ENCODE peak calls at places on chromosomes 7 and 10, in ten cellular contexts. E is HCT116; P is dorsolateral prefrontal cortex; G is IMR-90; R is epithelial cell of prostate; T is psoas muscle; X is HL-60; U is CD8-positive, alpha-beta memory T cell; J is tibial nerve; Q is lower lobe of right lung. L is an unnamed sample.

GRCh38 chr10:16195178-16195769 is 241.5 kb upstream of the PTER start:
- DNase-seq in R (no peak), X (no peak), E (no peak), Q (no peak), J (no peak), G (no peak), P (no peak), T (no peak), U (no peak), L (no peak)

GRCh38 chr10:85648279-85648754 is 718.3 kb downstream of the GRID1 start:
- DNase-seq in R (no peak), X (no peak), J (peak; percentile 84), T (peak; percentile 56), Q (no peak), G (no peak), U (no peak), P (no peak), E (no peak), L (no peak)

GRCh38 chr7:140571537-140572122 is 69.0 kb downstream of the DENND2A start:
- DNase-seq in R (peak; percentile 51), T (no peak), Q (no peak), G (peak; percentile 41), J (no peak), U (no peak), P (no peak), X (no peak), E (no peak), L (no peak)

GRCh38 chr10:132994811-132995210 is 52.4 kb upstream of the CFAP46 start:
- DNase-seq in E (no peak), P (no peak), T (no peak), Q (no peak), G (no peak), X (no peak), R (no peak), U (no peak), J (no peak), L (no peak)

GRCh38 chr10:86711957-86712708 is 43.8 kb downstream of the LDB3 start:
- DNase-seq in U (no peak), E (no peak), X (no peak), R (no peak), Q (no peak), G (peak; percentile 25), T (peak; percentile 86), P (no peak), J (peak; percentile 42), L (no peak)

GRCh38 chr10:97278491-97278989 is 13.9 kb downstream of the ARHGAP19 start:
- DNase-seq in G (peak; percentile 93), U (no peak), E (peak; percentile 33), P (no peak), R (no peak), Q (no peak), T (no peak), X (peak; percentile 47), J (no peak), L (no peak)

GRCh38 chr7:107874605-107875446 is 16.2 kb upstream of the DLD start:
- DNase-seq in J (peak; percentile 73), T (no peak), E (peak; percentile 48), Q (no peak), U (no peak), G (peak; percentile 67), R (no peak), X (no peak), P (no peak), L (peak; percentile 43)

GRCh38 chr10:114304566-114305421 is 65.7 kb downstream of the VWA2 start:
- DNase-seq in P (no peak), R (no peak), U (peak; percentile 59), G (no peak), J (no peak), X (peak; percentile 38), Q (no peak), E (no peak), T (no peak), L (no peak)

DNA sequence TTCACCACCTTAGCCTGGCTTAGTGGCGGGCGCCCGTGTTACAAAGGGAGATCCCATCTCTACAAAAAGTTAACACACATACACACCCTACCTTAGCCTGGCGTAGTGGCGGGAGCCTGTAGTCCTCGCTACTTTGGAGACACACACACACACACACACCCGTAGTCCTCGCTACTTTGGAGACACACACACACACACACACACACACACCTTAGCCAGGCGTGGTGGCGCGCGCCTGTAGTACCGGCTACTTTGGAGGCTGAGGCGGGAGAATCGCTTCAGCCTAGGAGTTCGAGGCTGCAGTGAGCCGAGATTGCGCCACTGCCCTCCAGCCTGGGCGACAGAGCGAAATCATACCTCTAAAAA is 608 bp upstream of the CCNY start:
- DNase-seq in E (no peak), U (no peak), J (no peak), G (no peak), X (no peak), P (no peak), Q (peak; percentile 48), R (no peak), T (peak; percentile 57), L (no peak)
- H3K27ac ChIP-seq in E (peak overlapping the region; percentile 84), U (peak overlapping the region; percentile 68), J (peak overlapping the region; percentile 2), G (peak overlapping the region; percentile 98), X (peak overlapping the region; percentile 79), P (peak overlapping the region; percentile 93), Q (peak overlapping the region; percentile 88), R (peak overlapping the region; percentile 93), T (peak overlapping the region; percentile 92), L (peak overlapping the region; percentile 73)

GRCh38 chr7:798921-799470 is 33.3 kb upstream of the SUN1 start:
- DNase-seq in X (no peak), T (peak; percentile 15), J (no peak), Q (peak; percentile 23), R (no peak), E (no peak), G (no peak), P (no peak), U (no peak), L (no peak)

GRCh38 chr7:802500-803242 is 29.6 kb upstream of the SUN1 start:
- DNase-seq in T (no peak), X (no peak), P (no peak), U (no peak), Q (no peak), R (no peak), J (no peak), G (no peak), E (no peak), L (no peak)

GRCh38 chr7:805261-805660 is 27.0 kb upstream of the SUN1 start:
- DNase-seq in X (no peak), J (peak; percentile 47), T (no peak), R (no peak), E (no peak), Q (no peak), P (no peak), G (no peak), U (no peak), L (no peak)

GRCh38 chr7:803243-803635 is 29.0 kb upstream of the SUN1 start:
- DNase-seq in Q (no peak), E (no peak), J (no peak), U (no peak), X (no peak), R (no peak), G (no peak), P (no peak), T (no peak), L (no peak)

DNA sequence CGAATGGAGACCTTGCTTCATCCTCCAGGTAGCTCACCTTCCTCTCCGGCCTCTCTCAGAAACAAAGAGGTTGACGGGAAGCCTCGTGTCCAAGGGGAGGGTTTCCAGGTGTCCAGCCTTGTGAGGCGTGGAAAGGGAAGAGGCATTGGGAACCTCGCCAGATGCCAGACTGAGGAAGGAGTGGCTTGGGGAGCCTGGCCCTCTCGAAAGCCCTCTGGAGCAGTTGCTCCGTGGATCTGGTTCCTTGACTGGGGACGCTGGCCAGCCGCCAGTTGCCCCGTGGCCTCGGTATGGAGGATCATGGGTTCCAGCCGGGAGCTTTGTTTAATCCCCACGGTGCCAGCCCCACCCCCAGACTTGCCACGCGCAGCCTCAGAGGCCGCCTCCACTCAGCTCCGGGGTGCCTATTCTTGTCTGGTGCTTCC is 30.3 kb upstream of the SUN1 start:
- DNase-seq in X (no peak), U (no peak), R (no peak), J (peak; percentile 52), Q (peak; percentile 86), P (no peak), T (peak; percentile 73), E (no peak), G (no peak), L (peak; percentile 18)
- H3K27ac ChIP-seq in X (no peak overlapping the region), U (no peak overlapping the region), R (no peak overlapping the region), J (no peak overlapping the region), Q (peak overlapping the region; percentile 58), P (peak overlapping the region; percentile 56), T (peak overlapping the region; percentile 62), E (no peak overlapping the region), G (no peak overlapping the region), L (no peak overlapping the region)

GRCh38 chr7:149021725-149022062 is 6.6 kb downstream of the PDIA4 start:
- DNase-seq in E (no peak), Q (no peak), U (no peak), R (no peak), G (no peak), P (no peak), J (no peak), X (no peak), T (no peak), L (no peak)

GRCh38 chr7:149027055-149027454 is 1.2 kb downstream of the PDIA4 start:
- DNase-seq in J (no peak), T (no peak), P (no peak), Q (no peak), G (no peak), X (no peak), R (no peak), U (no peak), E (no peak), L (no peak)

GRCh38 chr7:149020483-149020882 is 7.8 kb downstream of the PDIA4 start:
- DNase-seq in Q (no peak), X (no peak), T (no peak), U (no peak), P (peak; percentile 67), J (no peak), E (no peak), R (no peak), G (no peak), L (no peak)

GRCh38 chr7:149022961-149023360 is 5.3 kb downstream of the PDIA4 start:
- DNase-seq in U (no peak), G (no peak), R (no peak), P (no peak), T (no peak), X (no peak), J (no peak), E (no peak), Q (no peak), L (no peak)

DNA sequence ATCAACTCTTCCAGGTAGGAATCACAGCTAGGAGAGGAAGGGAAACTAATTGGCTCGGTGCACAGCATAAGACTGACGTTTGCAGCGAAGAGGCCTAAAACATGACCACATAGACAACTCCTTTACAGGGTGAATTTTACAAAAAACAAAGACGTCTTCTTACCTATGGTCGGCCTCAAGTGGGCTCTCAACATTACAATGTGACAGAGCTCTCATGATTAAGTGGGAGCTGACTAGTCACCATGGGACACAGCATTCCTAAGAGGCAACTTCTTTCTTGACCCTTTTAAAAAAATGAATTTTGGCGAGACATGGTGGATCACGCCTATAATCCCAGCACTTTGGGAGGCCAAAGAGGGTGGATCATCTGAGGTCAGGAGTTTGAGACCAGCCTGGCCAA is 4.6 kb downstream of the PDIA4 start:
- DNase-seq in P (no peak), E (no peak), G (no peak), T (no peak), R (no peak), X (no peak), J (no peak), Q (no peak), U (no peak), L (no peak)
- H3K27ac ChIP-seq in P (no peak overlapping the region), E (no peak overlapping the region), G (no peak overlapping the region), T (no peak overlapping the region), R (no peak overlapping the region), X (no peak overlapping the region), J (no peak overlapping the region), Q (no peak overlapping the region), U (no peak overlapping the region), L (no peak overlapping the region)

GRCh38 chr7:126803990-126804389 is 448.8 kb downstream of the GRM8 start:
- DNase-seq in X (no peak), U (no peak), J (no peak), E (no peak), Q (no peak), T (no peak), P (no peak), G (no peak), R (no peak), L (no peak)

GRCh38 chr7:126804604-126805003 is 448.1 kb downstream of the GRM8 start:
- DNase-seq in X (no peak), J (no peak), P (no peak), E (no peak), U (no peak), Q (no peak), R (no peak), G (no peak), T (no peak), L (no peak)

GRCh38 chr7:126805351-126805750 is 447.4 kb downstream of the GRM8 start:
- DNase-seq in X (no peak), R (no peak), T (no peak), U (no peak), G (no peak), Q (no peak), E (no peak), P (no peak), J (no peak), L (no peak)

GRCh38 chr7:126806614-126807013 is 446.1 kb downstream of the GRM8 start:
- DNase-seq in T (no peak), R (no peak), J (no peak), X (no peak), E (no peak), P (no peak), U (no peak), G (no peak), Q (no peak), L (no peak)

GRCh38 chr7:126809188-126809587 is 443.6 kb downstream of the GRM8 start:
- DNase-seq in U (no peak), G (no peak), E (no peak), Q (no peak), R (no peak), J (no peak), P (no peak), T (no peak), X (no peak), L (no peak)
- H3K27ac ChIP-seq in U (no peak overlapping the region), G (no peak overlapping the region), E (no peak overlapping the region), Q (no peak overlapping the region), R (no peak overlapping the region), J (no peak overlapping the region), P (no peak overlapping the region), T (no peak overlapping the region), X (no peak overlapping the region), L (no peak overlapping the region)

L was measured in caudate nucleus.